ENCODE peak calls at places on chromosomes 5 and 9, in nine cellular contexts. W is left lung, F is body of pancreas, O is GM23338, Q is Peyer's patch, A is hepatocyte, M is astrocyte, Y is GM12878, K is PC-9. V is an unnamed sample. For H3K4me1, the result is how much of the 10 kb centered on the place peaks cover.

GRCh38 chr9:3240651-3241268 is 285.0 kb downstream of the RFX3 start:
- DNase-seq in W (peak), Q (peak), O (peak), A (peak), M (peak), Y (peak), F (peak), K (peak), V (peak)

GRCh38 chr5:83567741-83568530 is 96.4 kb downstream of the VCAN start:
- DNase-seq in F (no peak), Q (no peak), Y (no peak), M (peak), W (no peak), K (peak), A (no peak), O (no peak), V (peak)

GRCh38 chr5:178677429-178677828 is 50.6 kb upstream of the CLK4 start:
- DNase-seq in F (peak), K (no peak), O (no peak), Y (no peak), M (no peak), A (no peak), W (no peak), Q (no peak), V (no peak)

GRCh38 chr9:94085062-94085639 is 887 bp downstream of the PTPDC1 start:
- DNase-seq in Y (no peak), A (no peak), O (peak), Q (no peak), M (peak), W (no peak), K (no peak), F (no peak), V (no peak)

GRCh38 chr5:956941-957729 is 51.5 kb upstream of the NKD2 start:
- DNase-seq in K (peak), M (peak), F (peak), Q (peak), W (no peak), Y (no peak), A (peak), O (peak), V (no peak)

GRCh38 chr5:133959643-133960042 is 8.8 kb downstream of the C5orf15 start:
- DNase-seq in Q (no peak), A (no peak), K (no peak), Y (no peak), F (no peak), O (no peak), W (no peak), M (no peak), V (no peak)

GRCh38 chr5:56172225-56172624 is 60.9 kb downstream of the ANKRD55 start:
- DNase-seq in Q (no peak), W (no peak), F (no peak), O (no peak), K (no peak), A (no peak), Y (no peak), M (peak), V (no peak)

GRCh38 chr5:107949688-107950341 is 279.1 kb upstream of the EFNA5 start:
- DNase-seq in Y (no peak), F (no peak), K (no peak), W (no peak), O (no peak), M (no peak), Q (no peak), A (no peak), V (no peak)

GRCh38 chr5:4229866-4230265 is 634.2 kb downstream of the IRX1 start:
- DNase-seq in Y (no peak), F (no peak), W (no peak), A (no peak), K (no peak), Q (no peak), O (no peak), M (no peak), V (no peak)

GRCh38 chr5:81420039-81420667 is 26.2 kb upstream of the ACOT12 start:
- DNase-seq in F (no peak), W (no peak), K (peak), Q (no peak), Y (no peak), A (no peak), M (peak), O (no peak), V (peak)

GRCh38 chr5:16992444-16992843 is 56.4 kb upstream of the MYO10 start:
- DNase-seq in A (no peak), M (peak), O (no peak), Y (no peak), K (no peak), Q (no peak), W (no peak), F (no peak), V (no peak)

GRCh38 chr5:56306433-56307150 is 73.5 kb upstream of the ANKRD55 start:
- DNase-seq in Y (no peak), O (no peak), M (no peak), Q (no peak), A (no peak), K (no peak), F (no peak), W (no peak), V (no peak)

GRCh38 chr5:176527246-176528222 is 9.7 kb downstream of the RNF44 start:
- DNase-seq in F (no peak), A (no peak), O (no peak), W (no peak), M (no peak), Y (no peak), K (no peak), Q (no peak), V (no peak)
- TF ChIP-seq CTCF in F (no peak), A (no peak), O (no peak), W (no peak), M (no peak), Y (no peak), K (no peak), Q (no peak), V (no peak)

GRCh38 chr5:127008300-127008975 is 21.9 kb downstream of the MARCHF3 start:
- DNase-seq in Q (no peak), K (no peak), A (no peak), W (no peak), M (no peak), F (no peak), Y (no peak), O (no peak), V (no peak)
- H3K4me1 ChIP-seq in Q (under half), K (under half), A (under half), W (under half), M (under half), F (under half), Y (under half), O (under half), V (under half)

GRCh38 chr5:136062563-136063274 is 33.9 kb downstream of the TGFBI start:
- DNase-seq in A (peak), K (peak), W (no peak), M (no peak), Y (no peak), F (no peak), Q (no peak), O (peak), V (peak)

GRCh38 chr5:136066705-136067271 is 38.0 kb downstream of the TGFBI start:
- DNase-seq in Y (no peak), F (peak), O (peak), W (no peak), Q (no peak), M (peak), K (no peak), A (no peak), V (peak)

GRCh38 chr5:136065588-136065987 is 36.8 kb downstream of the TGFBI start:
- DNase-seq in K (no peak), A (no peak), O (no peak), Q (no peak), M (no peak), Y (no peak), W (no peak), F (no peak), V (no peak)

GRCh38 chr5:136063778-136064465 is 35.1 kb downstream of the TGFBI start:
- DNase-seq in W (no peak), O (no peak), F (no peak), M (no peak), A (no peak), Q (no peak), Y (no peak), K (no peak), V (no peak)

DNA sequence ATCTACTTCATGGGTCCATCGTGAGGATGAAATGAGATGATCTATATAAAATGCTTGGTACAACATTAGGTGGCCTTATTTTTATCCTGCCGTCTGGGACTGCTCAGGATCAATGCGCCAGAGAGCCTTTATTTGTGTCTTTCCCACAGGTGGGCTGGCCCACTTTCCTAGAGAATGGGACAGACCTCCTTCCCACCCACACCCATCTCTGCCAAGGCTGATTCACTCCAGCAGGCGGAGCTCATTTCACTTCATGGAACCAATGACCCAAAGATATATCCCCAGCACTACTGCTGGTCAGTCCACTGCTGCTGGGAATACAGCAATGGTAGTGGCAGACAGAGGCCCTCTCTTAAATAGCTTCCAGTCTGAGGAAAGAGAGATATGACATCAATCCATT is 35.7 kb downstream of the TGFBI start:
- DNase-seq in K (no peak), F (no peak), Y (no peak), M (peak), Q (no peak), W (no peak), O (no peak), A (no peak), V (no peak)
- TF ChIP-seq CTCF in K (no peak), F (peak), Y (no peak), M (peak), Q (no peak), W (no peak), O (no peak), A (no peak), V (peak)

GRCh38 chr5:68261174-68262021 is 45.8 kb downstream of the PIK3R1 start:
- DNase-seq in A (no peak), W (no peak), O (no peak), F (no peak), K (no peak), Q (no peak), Y (no peak), M (peak), V (no peak)

GRCh38 chr5:68260455-68260854 is 44.9 kb downstream of the PIK3R1 start:
- DNase-seq in Q (no peak), F (no peak), K (no peak), A (no peak), M (no peak), W (no peak), O (no peak), Y (no peak), V (no peak)

GRCh38 chr5:68258531-68258930 is 43.0 kb downstream of the PIK3R1 start:
- DNase-seq in O (no peak), F (no peak), W (no peak), M (no peak), Y (no peak), A (no peak), Q (no peak), K (no peak), V (no peak)

GRCh38 chr5:68257207-68257606 is 41.7 kb downstream of the PIK3R1 start:
- DNase-seq in Q (no peak), M (no peak), Y (no peak), O (no peak), W (no peak), F (no peak), K (no peak), A (no peak), V (no peak)

GRCh38 chr5:68259696-68260095 is 44.1 kb downstream of the PIK3R1 start:
- DNase-seq in A (no peak), Y (no peak), Q (no peak), O (no peak), W (no peak), F (no peak), K (no peak), M (no peak), V (no peak)
- H3K4me1 ChIP-seq in A (half or more), Y (under half), Q (under half), O (under half), W (half or more), F (under half), K (under half), M (under half), V (under half)

DNA sequence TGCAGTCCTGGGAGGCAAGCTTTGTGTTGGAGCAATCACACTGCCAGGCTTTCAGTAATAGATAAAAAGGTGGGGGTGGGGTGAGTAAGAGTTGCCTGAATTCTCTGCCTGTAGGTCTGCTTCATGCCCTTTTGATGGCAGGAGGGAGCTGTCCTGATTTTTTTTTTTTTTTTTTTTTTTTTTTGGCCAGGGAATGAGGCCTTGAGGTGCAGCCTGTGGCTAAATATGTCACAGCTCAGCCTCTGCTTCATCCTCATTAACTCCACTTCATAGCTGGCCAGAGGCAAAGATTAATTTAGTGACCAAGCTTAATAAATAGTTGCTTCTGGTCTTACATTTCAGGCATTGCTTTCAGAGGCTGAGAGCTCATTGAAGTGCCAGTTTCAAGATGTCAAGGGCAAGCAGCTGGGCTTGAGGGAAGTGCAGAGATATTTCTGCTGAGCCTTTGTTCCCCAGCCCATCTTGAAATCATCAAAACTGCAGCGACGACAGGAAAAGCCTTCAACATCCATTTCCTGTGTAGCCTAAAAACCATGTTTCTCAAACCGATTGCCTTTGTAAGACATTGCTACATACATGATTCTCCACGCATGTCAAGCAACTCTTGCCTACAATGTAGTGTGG is 134.7 kb downstream of the MACIR start:
- DNase-seq in A (no peak), Y (peak), F (no peak), Q (no peak), K (no peak), M (peak), O (peak), W (no peak), V (no peak)
- TF ChIP-seq CTCF in A (no peak), Y (no peak), F (no peak), Q (no peak), K (no peak), M (no peak), O (peak), W (no peak), V (no peak)

GRCh38 chr5:32156635-32157034 is 17.5 kb downstream of the GOLPH3 start:
- DNase-seq in K (no peak), O (peak), Y (no peak), Q (no peak), F (no peak), M (no peak), W (no peak), A (no peak), V (no peak)

GRCh38 chr5:32157078-32157477 is 17.0 kb downstream of the GOLPH3 start:
- DNase-seq in M (no peak), W (no peak), K (no peak), Q (no peak), O (no peak), A (no peak), Y (no peak), F (no peak), V (no peak)

GRCh38 chr5:32153723-32154122 is 20.4 kb downstream of the GOLPH3 start:
- DNase-seq in O (no peak), M (peak), W (no peak), Y (no peak), A (no peak), Q (no peak), K (no peak), F (no peak), V (no peak)

GRCh38 chr5:32158679-32158975 is 15.5 kb downstream of the GOLPH3 start:
- DNase-seq in K (no peak), Q (no peak), F (no peak), W (no peak), A (no peak), Y (no peak), O (no peak), M (no peak), V (no peak)

GRCh38 chr5:32155211-32155610 is 18.9 kb downstream of the GOLPH3 start:
- DNase-seq in K (no peak), M (no peak), Q (no peak), W (no peak), Y (no peak), O (no peak), A (no peak), F (no peak), V (no peak)
- H3K4me1 ChIP-seq in K (under half), M (under half), Q (under half), W (half or more), Y (under half), O (under half), A (under half), F (half or more), V (under half)

DNA sequence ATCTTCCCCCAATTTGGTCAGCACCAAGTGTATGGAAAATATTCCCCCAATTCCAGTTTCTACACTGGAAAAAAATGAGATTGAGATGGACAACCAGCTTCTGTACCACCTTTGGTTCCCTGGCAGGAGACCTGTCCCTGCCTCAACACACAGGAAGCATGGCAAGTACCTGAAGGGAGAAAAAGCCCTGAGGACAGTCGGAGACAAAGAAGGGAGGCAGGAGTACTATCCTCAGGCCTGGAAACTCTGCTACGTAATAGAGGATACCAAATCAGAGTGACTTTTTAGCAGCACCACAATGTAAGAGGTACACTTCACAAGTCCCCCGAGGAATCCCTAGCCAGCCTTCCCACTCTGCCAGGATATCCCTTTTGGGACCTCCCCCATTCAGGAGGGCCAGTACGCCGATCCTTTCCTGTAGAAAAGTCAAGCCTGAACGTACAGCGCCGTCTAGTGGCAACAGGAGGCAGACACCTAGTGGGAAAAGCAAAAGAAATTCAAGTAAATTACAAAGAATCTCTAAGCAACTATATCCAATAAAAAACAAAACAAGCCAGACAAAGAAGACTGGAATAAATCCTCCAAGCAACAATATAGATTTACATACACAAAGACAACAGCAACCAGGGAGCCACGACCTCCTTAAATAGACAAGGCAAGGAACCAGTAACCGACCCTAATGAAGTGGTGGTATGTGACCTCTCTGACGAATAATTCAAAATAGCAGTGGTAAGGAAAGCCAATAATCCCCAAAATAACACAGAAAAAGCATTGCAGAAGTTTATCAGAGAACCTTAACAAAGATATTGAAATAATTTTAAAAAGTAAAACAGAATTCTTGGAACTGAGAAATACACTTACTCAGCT is 63.3 kb upstream of the SLCO6A1 start:
- DNase-seq in F (peak), A (peak), Y (no peak), Q (no peak), W (peak), M (no peak), O (peak), K (peak), V (no peak)
- TF ChIP-seq CTCF in F (no peak), A (peak), Y (peak), Q (no peak), W (no peak), M (peak), O (peak), K (peak), V (peak)

DNA sequence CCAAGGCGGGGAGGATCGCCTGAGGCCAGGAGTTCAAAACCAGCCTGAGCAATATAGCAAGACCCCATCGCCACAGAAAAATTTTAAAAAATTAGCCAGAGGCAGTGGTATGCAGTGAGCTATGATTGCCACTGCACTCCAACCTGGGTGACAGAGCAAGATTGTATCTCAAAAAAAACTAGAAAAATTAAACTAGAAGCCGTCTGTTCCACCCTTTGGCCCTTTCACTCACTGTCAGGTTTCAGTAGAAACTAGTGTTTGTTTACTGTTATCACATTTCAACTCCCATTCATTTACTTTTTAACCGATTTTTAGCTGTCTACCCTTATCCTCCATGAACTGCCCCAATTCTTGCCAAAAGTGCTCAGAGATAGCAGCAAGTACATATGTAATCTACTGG is 8.3 kb downstream of the UGCG start:
- DNase-seq in K (no peak), Y (no peak), F (no peak), M (no peak), O (no peak), Q (no peak), A (no peak), W (no peak), V (no peak)
- H3K4me1 ChIP-seq in K (half or more), Y (under half), F (half or more), M (under half), O (under half), Q (under half), A (under half), W (half or more), V (under half)

GRCh38 chr9:133591116-133591910 is 17.9 kb downstream of the FAM163B start:
- DNase-seq in O (no peak), M (no peak), Y (no peak), F (no peak), K (no peak), A (no peak), Q (no peak), W (no peak), V (no peak)

GRCh38 chr9:133593587-133593986 is 15.6 kb downstream of the FAM163B start:
- DNase-seq in M (no peak), O (no peak), W (no peak), A (no peak), Q (no peak), Y (no peak), F (no peak), K (no peak), V (no peak)

GRCh38 chr9:133591985-133592384 is 17.2 kb downstream of the FAM163B start:
- DNase-seq in Q (no peak), W (no peak), K (peak), M (no peak), F (no peak), O (no peak), A (no peak), Y (no peak), V (no peak)

GRCh38 chr9:133594310-133594709 is 14.9 kb downstream of the FAM163B start:
- DNase-seq in W (no peak), Q (no peak), Y (no peak), A (no peak), O (no peak), K (no peak), F (no peak), M (no peak), V (no peak)

DNA sequence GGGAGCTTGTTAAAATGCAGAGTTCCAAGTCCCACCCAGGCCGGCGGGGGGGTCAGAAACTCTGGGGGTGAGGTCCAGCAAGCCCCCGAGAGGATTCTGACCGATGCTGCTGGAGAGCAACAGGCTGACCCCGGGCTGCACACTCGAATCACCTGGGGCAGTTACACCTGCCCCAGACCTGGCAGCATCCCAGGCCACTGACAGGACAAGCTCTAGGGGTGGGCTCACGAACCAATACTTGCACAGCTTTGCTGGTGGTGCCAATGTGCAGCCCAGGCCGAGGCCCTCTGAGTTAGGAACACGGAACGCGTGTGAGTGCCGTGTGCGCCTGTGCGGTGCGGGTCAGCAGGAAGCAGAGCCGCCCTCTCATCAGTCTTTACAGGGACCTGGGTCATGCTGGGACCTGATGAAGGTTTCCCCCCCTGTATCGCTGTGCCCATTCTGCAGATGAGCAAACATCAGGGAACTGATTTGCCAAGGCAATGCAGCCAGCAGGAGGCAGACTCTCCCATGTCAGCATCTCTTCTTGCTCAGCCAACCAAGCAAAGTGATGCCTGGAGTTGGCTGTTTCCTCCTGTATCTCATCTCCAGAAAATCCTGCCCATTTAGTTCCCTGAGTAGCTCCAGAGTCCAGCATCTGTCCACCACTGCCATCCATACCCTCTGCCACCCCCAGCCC is 16.3 kb downstream of the FAM163B start:
- DNase-seq in Y (no peak), O (no peak), K (no peak), A (no peak), Q (no peak), M (no peak), W (no peak), F (no peak), V (no peak)
- TF ChIP-seq CTCF in Y (no peak), O (peak), K (no peak), A (peak), Q (no peak), M (peak), W (no peak), F (no peak), V (peak)

V was measured in foreskin keratinocyte.